ENCODE peak calls at places on chromosomes 1 and 21, in five cellular contexts. U, F, J, Y and H are unnamed samples.

GRCh38 chr1:202113690-202114300 is 8.9 kb upstream of the GPR37L1 start:
- DNase-seq in U (no peak), F (no peak), J (no peak), Y (no peak), H (peak)

GRCh38 chr1:40720493-40720892 is 29.0 kb downstream of the NFYC start:
- DNase-seq in U (no peak), F (no peak), J (no peak), Y (no peak), H (no peak)

GRCh38 chr1:208455821-208456220 is 211.6 kb upstream of the PLXNA2 start:
- DNase-seq in U (no peak), F (no peak), J (peak), Y (peak), H (no peak)

GRCh38 chr1:54290443-54291184 is 90.6 kb downstream of the MRPL37 start:
- DNase-seq in U (no peak), F (no peak), J (peak), Y (no peak), H (no peak)

GRCh38 chr1:185155600-185156320 is 993 bp downstream of the TRMT1L start:
- DNase-seq in U (no peak), F (no peak), J (peak), Y (peak), H (no peak)

GRCh38 chr1:228077565-228078330 is 4.8 kb upstream of the ARF1 start:
- DNase-seq in U (no peak), F (no peak), J (no peak), Y (no peak), H (no peak)

GRCh38 chr1:71804140-71804539 is 478.2 kb downstream of the NEGR1 start:
- DNase-seq in U (no peak), F (no peak), J (peak), Y (no peak), H (no peak)

GRCh38 chr21:45378258-45378966 is 26.6 kb upstream of the COL18A1 start:
- DNase-seq in U (peak), F (no peak), J (no peak), Y (no peak), H (no peak)

GRCh38 chr1:98322966-98323365 is 338.6 kb upstream of the SNX7 start:
- DNase-seq in U (no peak), F (no peak), J (no peak), Y (no peak), H (no peak)

GRCh38 chr21:46301759-46302158 is 15.6 kb downstream of the YBEY start:
- DNase-seq in U (no peak), F (no peak), J (no peak), Y (no peak), H (no peak)

GRCh38 chr1:67060811-67061218 is 6.9 kb upstream of the SLC35D1 start:
- DNase-seq in U (peak), F (no peak), J (peak), Y (peak), H (no peak)

GRCh38 chr1:21724098-21724497 is 54.9 kb upstream of the RAP1GAP start:
- DNase-seq in U (no peak), F (no peak), J (no peak), Y (no peak), H (no peak)

GRCh38 chr1:243483084-243483845 is 227.4 kb downstream of the SDCCAG8 start:
- DNase-seq in U (no peak), F (no peak), J (no peak), Y (no peak), H (no peak)

GRCh38 chr1:160410412-160411005 is 10.1 kb downstream of the VANGL2 start:
- DNase-seq in U (no peak), F (no peak), J (no peak), Y (no peak), H (no peak)

GRCh38 chr1:183780159-183780558 is 24.8 kb upstream of the RGL1 start:
- DNase-seq in U (no peak), F (no peak), J (no peak), Y (no peak), H (no peak)

GRCh38 chr1:2496087-2496622 is 20.1 kb downstream of the PLCH2 start:
- DNase-seq in U (no peak), F (peak), J (no peak), Y (no peak), H (peak)

GRCh38 chr1:151992345-151993083 is 1.1 kb downstream of the S100A10 start:
- DNase-seq in U (no peak), F (no peak), J (peak), Y (peak), H (no peak)

GRCh38 chr21:24014381-24014780 is 1592.9 kb downstream of the MRPL39 start:
- DNase-seq in U (no peak), F (no peak), J (no peak), Y (no peak), H (no peak)
- TF ChIP-seq CTCF in U (peak), F (peak), J (no peak), Y (peak), H (no peak)

DNA sequence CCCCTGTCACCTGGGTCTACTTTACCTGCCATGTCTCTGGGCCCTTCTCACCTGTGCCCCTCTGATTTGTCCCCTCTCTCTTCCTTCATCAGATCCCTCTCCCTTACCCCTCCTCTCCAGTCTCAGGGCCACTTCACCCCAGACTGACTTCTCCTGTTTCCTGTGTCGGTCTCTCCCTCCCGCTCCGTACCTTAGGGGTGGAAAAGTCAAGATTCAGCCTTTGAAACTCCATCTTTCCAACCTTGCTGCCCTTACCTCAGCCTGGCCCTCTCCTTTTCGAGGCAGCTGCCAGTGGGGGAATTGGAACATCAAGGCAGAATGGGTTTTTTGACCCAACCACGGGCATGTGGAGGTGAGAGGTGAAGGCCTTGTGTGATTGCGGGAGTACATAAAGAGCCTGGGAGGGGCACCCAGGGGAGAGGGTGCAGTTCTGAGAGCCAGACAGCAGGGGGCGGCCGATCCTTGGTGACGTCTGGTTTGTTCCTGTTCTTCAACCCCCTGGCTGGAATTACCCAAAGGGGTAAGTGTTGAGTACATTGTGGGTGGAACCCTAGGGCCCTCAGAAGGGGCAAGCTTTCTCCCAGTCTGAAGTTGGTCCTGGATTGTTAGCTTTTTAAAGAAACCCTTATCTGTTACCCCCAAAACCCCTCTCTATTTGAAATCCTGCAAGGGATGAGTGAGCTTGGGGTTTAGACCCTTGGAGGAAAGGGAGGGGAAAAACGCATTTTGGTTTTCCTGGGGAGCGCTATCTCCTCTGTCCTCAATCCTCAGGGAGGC is 12.3 kb upstream of the DMBX1 start:
- DNase-seq in U (peak), F (peak), J (peak), Y (peak), H (peak)
- TF ChIP-seq CTCF in U (peak), F (peak), J (peak), Y (peak), H (peak)

GRCh38 chr1:150895618-150896017 is 8.7 kb downstream of the CTXND2 start:
- DNase-seq in U (no peak), F (no peak), J (peak), Y (peak), H (no peak)
- TF ChIP-seq CTCF in U (no peak), F (no peak), J (no peak), Y (no peak), H (no peak)

GRCh38 chr1:242132446-242132845 is 133.5 kb upstream of the MAP1LC3C start:
- DNase-seq in U (no peak), F (no peak), J (peak), Y (no peak), H (no peak)

GRCh38 chr1:242133351-242133750 is 134.5 kb upstream of the MAP1LC3C start:
- DNase-seq in U (no peak), F (no peak), J (no peak), Y (no peak), H (no peak)

DNA sequence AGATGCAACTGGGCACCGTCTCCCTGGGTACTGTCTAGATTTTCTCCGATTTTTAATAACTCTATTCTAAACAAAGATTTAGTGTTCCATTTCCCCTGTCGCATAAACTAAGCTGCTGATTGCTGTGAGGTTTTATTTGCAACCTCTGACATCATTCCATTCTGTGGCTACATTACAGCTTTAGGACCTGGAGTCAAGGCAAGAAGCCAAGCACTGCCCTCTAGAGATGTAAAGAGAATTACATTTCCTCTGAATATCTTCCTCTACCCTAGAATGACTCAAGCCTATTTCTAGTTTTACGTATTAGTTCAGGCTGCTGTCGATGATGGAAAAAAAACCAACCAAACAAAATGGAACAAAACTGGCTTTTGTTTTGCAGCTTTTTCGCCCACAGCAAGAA is 130.2 kb upstream of the MAP1LC3C start:
- DNase-seq in U (no peak), F (no peak), J (peak), Y (no peak), H (peak)
- TF ChIP-seq CTCF in U (no peak), F (no peak), J (peak), Y (no peak), H (peak)

DNA sequence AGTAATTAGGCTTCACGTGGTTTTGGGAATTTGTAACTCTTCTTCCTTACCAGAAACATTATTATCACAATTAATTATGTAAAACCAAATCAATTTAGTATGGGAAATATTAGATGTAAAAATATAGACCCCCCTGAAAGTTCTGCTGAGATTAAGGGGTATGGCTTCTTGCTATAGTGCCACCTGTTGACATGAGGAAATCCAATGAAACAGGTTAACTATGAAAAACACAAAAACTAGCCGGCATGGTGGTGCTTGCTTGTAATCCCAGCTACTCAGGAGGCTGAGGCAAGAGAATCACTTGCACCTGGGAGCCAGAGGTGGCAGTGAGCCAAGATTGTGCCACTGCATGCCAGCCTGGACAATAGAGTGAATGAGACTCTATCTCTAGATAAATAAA is 49.2 kb downstream of the MAP3K21 start:
- DNase-seq in U (no peak), F (no peak), J (no peak), Y (no peak), H (no peak)
- TF ChIP-seq CTCF in U (no peak), F (no peak), J (no peak), Y (no peak), H (no peak)

GRCh38 chr1:119139393-119139792 is 1.1 kb downstream of the WARS2 start:
- DNase-seq in U (no peak), F (no peak), J (no peak), Y (no peak), H (no peak)

GRCh38 chr1:119139857-119140176 is 636 bp downstream of the WARS2 start:
- DNase-seq in U (no peak), F (no peak), J (no peak), Y (no peak), H (no peak)

GRCh38 chr1:119141660-119142059 is 1.2 kb upstream of the WARS2 start:
- DNase-seq in U (no peak), F (no peak), J (no peak), Y (no peak), H (no peak)

GRCh38 chr1:119141020-119141424 is 569 bp upstream of the WARS2 start:
- DNase-seq in U (no peak), F (no peak), J (peak), Y (peak), H (no peak)

GRCh38 chr1:119140177-119141019 is at the start of gene WARS2:
- DNase-seq in U (peak), F (peak), J (peak), Y (peak), H (peak)
- TF ChIP-seq CTCF in U (no peak), F (no peak), J (no peak), Y (peak), H (peak)

DNA sequence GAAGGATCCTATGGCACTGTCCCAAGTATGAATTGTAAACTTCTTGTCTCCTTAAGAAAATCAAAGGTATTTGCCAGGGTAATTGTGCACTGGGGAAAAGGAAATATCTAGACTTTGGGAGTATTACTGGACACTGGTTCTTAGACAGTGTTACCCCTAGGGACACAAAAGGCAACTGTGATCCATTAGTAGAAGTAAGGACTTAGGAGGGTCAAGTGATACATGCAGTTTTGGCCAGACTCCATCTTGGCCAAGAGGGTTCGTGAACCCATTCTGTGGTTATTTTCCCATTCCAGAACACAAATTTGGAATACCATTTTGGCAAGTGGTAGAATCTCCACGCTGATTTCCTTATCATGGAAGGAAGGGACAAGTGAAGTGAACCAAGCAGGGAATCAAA is 98.1 kb downstream of the TM2D1 start:
- DNase-seq in U (no peak), F (no peak), J (peak), Y (no peak), H (no peak)
- TF ChIP-seq CTCF in U (no peak), F (no peak), J (no peak), Y (no peak), H (no peak)

GRCh38 chr1:29689372-29690030 is 453.2 kb downstream of the PTPRU start:
- DNase-seq in U (no peak), F (no peak), J (no peak), Y (no peak), H (no peak)
- TF ChIP-seq CTCF in U (no peak), F (no peak), J (no peak), Y (peak), H (peak)

DNA sequence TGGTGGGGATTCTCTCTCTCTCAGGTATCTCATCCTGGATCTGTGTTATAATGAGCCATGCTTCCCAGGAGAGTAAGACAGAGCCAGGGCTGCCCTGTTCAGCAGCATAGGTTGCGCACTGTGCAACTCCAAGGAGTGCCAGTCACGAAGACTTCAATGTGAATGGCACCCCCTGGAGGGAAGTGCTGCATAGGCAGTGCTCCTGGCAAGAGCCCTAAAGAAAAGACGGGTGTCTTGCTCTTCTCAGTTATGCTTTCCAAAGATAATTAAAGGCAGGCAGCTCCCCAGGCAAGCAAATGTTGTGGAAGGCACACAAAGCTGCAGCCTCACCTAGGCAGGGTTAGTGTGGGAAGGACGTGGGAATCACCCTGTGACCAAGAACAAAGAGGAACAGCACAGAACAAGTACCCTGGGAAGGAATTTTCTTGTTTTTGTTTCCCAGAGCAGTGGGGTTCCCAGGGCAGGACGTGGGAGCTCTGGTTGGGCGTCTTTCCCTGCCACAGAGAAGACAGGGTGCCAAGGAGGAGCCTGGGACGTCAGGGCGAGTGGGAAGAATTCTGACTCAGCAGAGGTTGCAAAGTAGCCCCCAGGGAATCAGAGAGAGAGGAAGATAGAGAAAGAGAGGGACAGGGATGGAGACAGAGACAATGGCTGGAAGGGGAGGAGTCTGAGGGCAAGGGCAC is 120.9 kb downstream of the KCNN3 start:
- DNase-seq in U (no peak), F (no peak), J (peak), Y (peak), H (no peak)
- TF ChIP-seq CTCF in U (peak), F (no peak), J (peak), Y (peak), H (peak)